ENCODE peak calls at places on chromosome 13, in seven cellular contexts. One of them, this sample, is unnamed.

GRCh38 chr13:26052136-26052736 is 420 bp upstream of the SHISA2 start:
- DNase-seq in activated CD4-positive, alpha-beta memory T cell treated with anti-CD3 and anti-CD28 coated beads, Interleukin-2, amount 10 ng/mL, durations not matched to agents 7 days and 5 days: no peak
- DNase-seq in Calu3: no peak
- DNase-seq in GM23338: peak
- DNase-seq in cardiac muscle cell: no peak
- DNase-seq in tibial nerve: no peak
- DNase-seq in NCI-H510A: no peak
- DNase-seq in this sample: no peak

GRCh38 chr13:28654276-28654675 is 4.7 kb upstream of the POMP start:
- DNase-seq in NCI-H510A: no peak
- DNase-seq in cardiac muscle cell: no peak
- DNase-seq in tibial nerve: no peak
- DNase-seq in Calu3: no peak
- DNase-seq in GM23338: no peak
- DNase-seq in activated CD4-positive, alpha-beta memory T cell treated with anti-CD3 and anti-CD28 coated beads, Interleukin-2, amount 10 ng/mL, durations not matched to agents 7 days and 5 days: no peak
- DNase-seq in this sample: no peak

GRCh38 chr13:29935309-29935981 is 85.0 kb upstream of the UBL3 start:
- DNase-seq in tibial nerve: no peak
- DNase-seq in GM23338: no peak
- DNase-seq in activated CD4-positive, alpha-beta memory T cell treated with anti-CD3 and anti-CD28 coated beads, Interleukin-2, amount 10 ng/mL, durations not matched to agents 7 days and 5 days: peak
- DNase-seq in cardiac muscle cell: no peak
- DNase-seq in Calu3: no peak
- DNase-seq in NCI-H510A: no peak
- DNase-seq in this sample: no peak

GRCh38 chr13:44752184-44752583 is 176.1 kb upstream of the TSC22D1 start:
- DNase-seq in tibial nerve: no peak
- DNase-seq in activated CD4-positive, alpha-beta memory T cell treated with anti-CD3 and anti-CD28 coated beads, Interleukin-2, amount 10 ng/mL, durations not matched to agents 7 days and 5 days: no peak
- DNase-seq in NCI-H510A: no peak
- DNase-seq in GM23338: no peak
- DNase-seq in Calu3: no peak
- DNase-seq in cardiac muscle cell: no peak
- DNase-seq in this sample: no peak

GRCh38 chr13:18714889-18715288 is 466.7 kb downstream of the TUBA3C start:
- DNase-seq in tibial nerve: no peak
- DNase-seq in cardiac muscle cell: no peak
- DNase-seq in GM23338: no peak
- DNase-seq in NCI-H510A: no peak
- DNase-seq in Calu3: no peak
- DNase-seq in activated CD4-positive, alpha-beta memory T cell treated with anti-CD3 and anti-CD28 coated beads, Interleukin-2, amount 10 ng/mL, durations not matched to agents 7 days and 5 days: no peak
- DNase-seq in this sample: no peak

GRCh38 chr13:31322025-31322424 is 122.2 kb downstream of the B3GLCT start:
- DNase-seq in cardiac muscle cell: peak
- DNase-seq in tibial nerve: no peak
- DNase-seq in Calu3: no peak
- DNase-seq in GM23338: no peak
- DNase-seq in activated CD4-positive, alpha-beta memory T cell treated with anti-CD3 and anti-CD28 coated beads, Interleukin-2, amount 10 ng/mL, durations not matched to agents 7 days and 5 days: no peak
- DNase-seq in NCI-H510A: no peak
- DNase-seq in this sample: no peak

GRCh38 chr13:95630593-95630992 is 13.9 kb downstream of the DZIP1 start:
- DNase-seq in tibial nerve: no peak
- DNase-seq in Calu3: no peak
- DNase-seq in activated CD4-positive, alpha-beta memory T cell treated with anti-CD3 and anti-CD28 coated beads, Interleukin-2, amount 10 ng/mL, durations not matched to agents 7 days and 5 days: no peak
- DNase-seq in GM23338: no peak
- DNase-seq in cardiac muscle cell: no peak
- DNase-seq in NCI-H510A: no peak
- DNase-seq in this sample: no peak

GRCh38 chr13:76917096-76917495 is 30.9 kb upstream of the KCTD12 start:
- DNase-seq in GM23338: no peak
- DNase-seq in activated CD4-positive, alpha-beta memory T cell treated with anti-CD3 and anti-CD28 coated beads, Interleukin-2, amount 10 ng/mL, durations not matched to agents 7 days and 5 days: no peak
- DNase-seq in tibial nerve: no peak
- DNase-seq in Calu3: no peak
- DNase-seq in cardiac muscle cell: peak
- DNase-seq in NCI-H510A: no peak
- DNase-seq in this sample: no peak

GRCh38 chr13:107590556-107590955 is 624.8 kb downstream of the LIG4 start:
- DNase-seq in tibial nerve: no peak
- DNase-seq in NCI-H510A: peak
- DNase-seq in GM23338: no peak
- DNase-seq in Calu3: no peak
- DNase-seq in cardiac muscle cell: no peak
- DNase-seq in activated CD4-positive, alpha-beta memory T cell treated with anti-CD3 and anti-CD28 coated beads, Interleukin-2, amount 10 ng/mL, durations not matched to agents 7 days and 5 days: no peak
- DNase-seq in this sample: no peak

GRCh38 chr13:50116430-50116973 is 101.3 kb downstream of the KCNRG start:
- DNase-seq in Calu3: no peak
- DNase-seq in tibial nerve: no peak
- DNase-seq in activated CD4-positive, alpha-beta memory T cell treated with anti-CD3 and anti-CD28 coated beads, Interleukin-2, amount 10 ng/mL, durations not matched to agents 7 days and 5 days: no peak
- DNase-seq in NCI-H510A: no peak
- DNase-seq in cardiac muscle cell: no peak
- DNase-seq in GM23338: no peak
- DNase-seq in this sample: no peak

GRCh38 chr13:79481685-79482052 is 714 bp downstream of the NDFIP2 start:
- DNase-seq in NCI-H510A: no peak
- DNase-seq in tibial nerve: no peak
- DNase-seq in GM23338: no peak
- DNase-seq in cardiac muscle cell: no peak
- DNase-seq in activated CD4-positive, alpha-beta memory T cell treated with anti-CD3 and anti-CD28 coated beads, Interleukin-2, amount 10 ng/mL, durations not matched to agents 7 days and 5 days: peak
- DNase-seq in Calu3: peak
- DNase-seq in this sample: no peak

GRCh38 chr13:100721885-100722512 is 47.4 kb upstream of the TMTC4 start:
- DNase-seq in tibial nerve: no peak
- DNase-seq in cardiac muscle cell: peak
- DNase-seq in NCI-H510A: no peak
- DNase-seq in GM23338: peak
- DNase-seq in Calu3: peak
- DNase-seq in activated CD4-positive, alpha-beta memory T cell treated with anti-CD3 and anti-CD28 coated beads, Interleukin-2, amount 10 ng/mL, durations not matched to agents 7 days and 5 days: peak
- DNase-seq in this sample: peak

GRCh38 chr13:34070544-34071303 is 252.8 kb downstream of the RFC3 start:
- DNase-seq in tibial nerve: no peak
- DNase-seq in NCI-H510A: no peak
- DNase-seq in cardiac muscle cell: no peak
- DNase-seq in activated CD4-positive, alpha-beta memory T cell treated with anti-CD3 and anti-CD28 coated beads, Interleukin-2, amount 10 ng/mL, durations not matched to agents 7 days and 5 days: no peak
- DNase-seq in Calu3: no peak
- DNase-seq in GM23338: no peak
- DNase-seq in this sample: no peak